ENCODE peak calls at places on chromosomes 7 and 10, in six cellular contexts. F, E, S, B, L and Z are unnamed samples.

GRCh38 chr10:8084799-8085198 is 30.3 kb downstream of the GATA3 start:
- DNase-seq in L (no peak), F (no peak), S (no peak), E (no peak), B (no peak), Z (no peak)

GRCh38 chr7:112112822-112113255 is 93.4 kb downstream of the DOCK4 start:
- DNase-seq in S (no peak), L (no peak), B (no peak), E (no peak), F (peak), Z (no peak)

GRCh38 chr7:12107841-12108249 is 103.2 kb upstream of the TMEM106B start:
- DNase-seq in E (peak), B (no peak), L (no peak), S (no peak), F (no peak), Z (no peak)

GRCh38 chr10:114665406-114665805 is 7.3 kb upstream of the ABLIM1 start:
- DNase-seq in L (no peak), B (no peak), S (no peak), F (no peak), E (no peak), Z (no peak)

GRCh38 chr10:22486431-22486830 is 141.1 kb downstream of the SPAG6 start:
- DNase-seq in S (no peak), F (no peak), L (no peak), E (no peak), B (no peak), Z (no peak)

GRCh38 chr10:116669080-116669479 is 48.3 kb downstream of the PNLIPRP2 start:
- DNase-seq in E (no peak), B (no peak), L (no peak), F (no peak), S (no peak), Z (no peak)

GRCh38 chr10:36188461-36188860 is 546.4 kb upstream of the FZD8 start:
- DNase-seq in B (no peak), F (no peak), E (no peak), S (no peak), L (no peak), Z (no peak)

GRCh38 chr7:149722356-149722957 is 50.9 kb downstream of the ZNF467 start:
- DNase-seq in F (no peak), B (no peak), E (no peak), L (no peak), S (no peak), Z (no peak)

GRCh38 chr7:31855530-31855929 is 168.5 kb downstream of the PPP1R17 start:
- DNase-seq in F (no peak), E (no peak), L (no peak), B (no peak), S (no peak), Z (no peak)

GRCh38 chr10:17003666-17004065 is 125.9 kb downstream of the CUBN start:
- DNase-seq in F (no peak), L (no peak), S (no peak), E (no peak), B (no peak), Z (no peak)

GRCh38 chr10:64430690-64431323 is 909.6 kb downstream of the REEP3 start:
- DNase-seq in E (peak), F (no peak), S (no peak), B (peak), L (peak), Z (peak)

GRCh38 chr7:150341263-150342118 is at the start of gene RARRES2:
- DNase-seq in B (peak), L (peak), F (no peak), S (no peak), E (no peak), Z (peak)

GRCh38 chr10:74738543-74738942 is 87.9 kb upstream of the KAT6B start:
- DNase-seq in S (no peak), L (no peak), E (no peak), B (no peak), F (no peak), Z (no peak)

GRCh38 chr7:8162181-8162580 is 99.8 kb downstream of the ICA1 start:
- DNase-seq in B (no peak), E (no peak), L (no peak), S (no peak), F (no peak), Z (no peak)